ENCODE peak calls at places on chromosomes 6 and 20, in five cellular contexts. H is uterus, S is ascending aorta, B is heart left ventricle, J is SK-N-SH. U is an unnamed sample. For H3K4me1, the result is how much of the 10 kb centered on the place peaks cover.

GRCh38 chr6:90121982-90122381 is 174.7 kb downstream of the BACH2 start:
- DNase-seq in H (no peak), B (no peak), S (no peak), J (no peak), U (no peak)

GRCh38 chr20:48785256-48785655 is 42.5 kb downstream of the PREX1 start:
- DNase-seq in H (no peak), B (no peak), J (no peak), S (no peak), U (no peak)

GRCh38 chr6:2950713-2951112 is 20.7 kb downstream of the SERPINB6 start:
- DNase-seq in S (no peak), J (no peak), H (no peak), B (no peak), U (no peak)

GRCh38 chr6:112305795-112306194 is 41.3 kb upstream of the RFPL4B start:
- DNase-seq in J (no peak), S (no peak), B (no peak), H (no peak), U (no peak)

GRCh38 chr6:1527098-1527497 is 82.6 kb upstream of the FOXC1 start:
- DNase-seq in J (no peak), B (peak), H (no peak), S (peak), U (peak)

GRCh38 chr6:162750776-162751175 is 23.0 kb downstream of the PACRG start:
- DNase-seq in S (no peak), H (no peak), B (no peak), J (no peak), U (no peak)

GRCh38 chr6:2432258-2432657 is 186.9 kb upstream of the GMDS start:
- DNase-seq in H (no peak), J (no peak), B (no peak), S (no peak), U (no peak)

GRCh38 chr20:2865101-2865500 is 8.2 kb upstream of the PTPRA start:
- DNase-seq in J (no peak), B (no peak), H (no peak), S (no peak), U (no peak)

GRCh38 chr6:37077459-37078296 is 72.2 kb downstream of the FGD2 start:
- DNase-seq in S (no peak), H (peak), J (peak), B (peak), U (peak)

GRCh38 chr6:87088076-87088475 is 6.8 kb downstream of the CGA start:
- DNase-seq in S (no peak), H (no peak), J (no peak), B (no peak), U (no peak)

GRCh38 chr6:142300758-142301251 is 1.0 kb upstream of the ADGRG6 start:
- DNase-seq in J (no peak), H (no peak), S (no peak), B (no peak), U (peak)

GRCh38 chr20:19176483-19176882 is 36.0 kb upstream of the SLC24A3 start:
- DNase-seq in H (no peak), S (no peak), B (no peak), J (no peak), U (no peak)

GRCh38 chr20:9228774-9229450 is 160.0 kb downstream of the PLCB4 start:
- DNase-seq in J (no peak), H (no peak), S (no peak), B (no peak), U (no peak)

GRCh38 chr6:33700391-33701050 is 11.0 kb downstream of the UQCC2 start:
- DNase-seq in H (no peak), B (peak), S (no peak), J (peak), U (peak)

GRCh38 chr20:24952376-24953203 is 3.5 kb downstream of the CST7 start:
- DNase-seq in H (no peak), B (no peak), S (no peak), J (no peak), U (no peak)

GRCh38 chr6:56314683-56315523 is 67.5 kb upstream of the COL21A1 start:
- DNase-seq in H (peak), J (peak), B (no peak), S (no peak), U (no peak)

GRCh38 chr6:36120539-36120938 is 9.8 kb upstream of the MAPK13 start:
- DNase-seq in S (no peak), B (no peak), J (no peak), H (no peak), U (no peak)

GRCh38 chr6:43506667-43507471 is 3.3 kb downstream of the LRRC73 start:
- DNase-seq in S (no peak), B (peak), H (peak), J (peak), U (no peak)

GRCh38 chr6:43505718-43506117 is 4.4 kb downstream of the LRRC73 start:
- DNase-seq in J (no peak), B (no peak), H (no peak), S (no peak), U (no peak)

GRCh38 chr6:43506171-43506570 is 4.0 kb downstream of the LRRC73 start:
- DNase-seq in B (no peak), H (no peak), S (no peak), J (no peak), U (no peak)

GRCh38 chr6:43503443-43503842 is 6.7 kb downstream of the LRRC73 start:
- DNase-seq in H (no peak), J (no peak), B (no peak), S (no peak), U (no peak)

DNA sequence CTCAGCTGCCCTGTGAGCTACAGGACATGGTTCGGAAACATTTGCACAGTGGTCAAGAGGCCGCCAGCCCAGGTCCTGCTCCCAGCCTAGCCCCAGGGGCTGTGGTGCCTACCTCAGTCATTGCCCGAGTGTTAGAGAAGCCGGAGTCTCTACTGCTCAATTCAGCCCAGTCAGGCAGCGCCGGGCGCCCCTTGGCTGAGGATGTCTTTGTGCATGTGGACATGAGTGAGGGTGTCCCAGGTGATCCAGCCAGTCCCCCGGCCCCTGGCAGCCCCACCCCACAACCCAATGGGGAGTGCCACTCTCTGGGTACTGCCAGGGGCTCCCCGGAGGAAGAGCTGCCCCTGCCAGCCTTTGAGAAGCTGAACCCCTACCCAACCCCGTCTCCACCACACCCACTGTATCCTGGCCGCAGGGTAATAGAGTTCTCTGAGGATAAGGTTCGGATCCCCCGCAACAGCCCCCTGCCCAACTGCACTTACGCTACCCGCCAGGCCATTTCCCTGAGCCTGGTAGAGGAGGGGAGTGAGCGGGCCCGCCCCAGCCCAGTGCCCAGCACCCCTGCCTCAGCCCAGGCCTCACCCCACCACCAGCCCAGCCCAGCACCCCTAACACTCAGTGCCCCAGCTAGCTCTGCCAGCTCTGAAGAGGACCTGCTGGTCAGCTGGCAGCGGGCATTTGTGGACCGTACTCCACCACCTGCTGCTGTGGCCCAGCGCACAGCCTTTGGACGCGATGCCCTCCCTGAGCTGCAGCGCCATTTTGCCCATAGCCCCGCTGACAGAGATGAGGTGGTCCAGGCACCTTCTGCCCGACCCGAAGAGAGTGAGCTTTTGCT is 5.2 kb downstream of the LRRC73 start:
- DNase-seq in H (no peak), J (no peak), S (no peak), B (no peak), U (no peak)
- H3K4me1 ChIP-seq in H (under half), J (under half), S (under half), B (under half), U (under half)

GRCh38 chr6:114170958-114171387 is 171.8 kb downstream of the HS3ST5 start:
- DNase-seq in H (no peak), B (no peak), J (no peak), S (no peak), U (no peak)

GRCh38 chr6:114170372-114170771 is 172.5 kb downstream of the HS3ST5 start:
- DNase-seq in J (no peak), B (no peak), S (no peak), H (no peak), U (no peak)

GRCh38 chr6:114169763-114170162 is 173.1 kb downstream of the HS3ST5 start:
- DNase-seq in B (no peak), J (no peak), H (no peak), S (no peak), U (no peak)

GRCh38 chr6:114171473-114171872 is 171.3 kb downstream of the HS3ST5 start:
- DNase-seq in S (no peak), H (no peak), J (no peak), B (no peak), U (no peak)

DNA sequence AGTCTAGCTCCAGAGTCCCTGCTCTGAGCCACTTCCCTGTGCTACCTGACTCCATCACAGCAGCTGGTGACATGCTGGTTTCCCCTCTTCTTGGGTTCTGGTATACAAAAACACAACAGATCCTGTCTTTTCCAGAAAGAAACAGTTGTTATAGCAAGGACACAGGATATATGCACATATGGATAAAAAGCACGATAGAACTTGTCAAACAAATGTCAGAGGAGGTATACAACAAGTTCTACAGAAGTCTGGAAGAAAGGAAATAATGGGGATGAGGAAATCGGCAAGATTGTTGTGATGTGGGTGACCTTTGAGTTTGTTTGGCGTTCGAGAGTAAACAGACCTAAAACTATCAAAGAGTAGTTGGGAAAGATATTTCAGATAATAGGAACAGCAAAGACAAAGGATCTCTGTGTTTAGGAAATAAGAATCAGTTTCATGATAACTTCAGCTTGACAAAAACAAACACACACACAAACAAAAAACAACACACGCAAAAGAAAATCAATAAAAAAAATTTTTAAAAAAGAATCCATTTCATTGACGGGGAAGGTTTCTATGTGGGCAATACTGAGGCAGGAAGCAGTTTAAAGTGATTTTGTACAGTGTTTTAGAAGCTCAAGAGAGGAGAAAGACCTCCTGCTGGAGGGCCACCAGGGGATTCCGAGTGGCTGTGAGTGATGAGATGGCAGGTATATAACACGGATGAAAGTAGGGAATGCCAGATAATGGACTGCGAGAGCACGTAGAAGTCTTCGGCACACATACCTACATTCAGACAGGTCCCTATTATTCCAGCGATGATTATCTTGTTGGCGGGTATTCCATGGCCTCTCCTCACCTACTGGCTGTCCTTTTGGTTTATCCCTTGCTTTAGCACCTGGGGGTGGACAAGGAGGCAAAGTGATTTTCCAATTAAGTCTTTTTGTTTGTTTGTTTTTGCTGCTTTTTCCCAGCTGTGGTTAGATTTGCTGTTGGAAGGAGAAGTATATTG is 174.9 kb downstream of the HS3ST5 start:
- DNase-seq in S (no peak), J (no peak), B (no peak), H (no peak), U (no peak)
- TF ChIP-seq CTCF in S (no peak), J (no peak), B (no peak), H (no peak), U (no peak)

GRCh38 chr6:46454691-46455090 is 36.6 kb downstream of the RCAN2 start:
- DNase-seq in B (no peak), J (no peak), H (no peak), S (no peak), U (no peak)
- H3K4me1 ChIP-seq in B (half or more), J (under half), H (under half), S (under half), U (under half)

GRCh38 chr6:25013249-25013648 is 77.5 kb upstream of the RIPOR2 start:
- DNase-seq in S (no peak), B (no peak), J (no peak), H (no peak), U (no peak)
- TF ChIP-seq CTCF in S (no peak), B (no peak), J (peak), H (no peak), U (no peak)

DNA sequence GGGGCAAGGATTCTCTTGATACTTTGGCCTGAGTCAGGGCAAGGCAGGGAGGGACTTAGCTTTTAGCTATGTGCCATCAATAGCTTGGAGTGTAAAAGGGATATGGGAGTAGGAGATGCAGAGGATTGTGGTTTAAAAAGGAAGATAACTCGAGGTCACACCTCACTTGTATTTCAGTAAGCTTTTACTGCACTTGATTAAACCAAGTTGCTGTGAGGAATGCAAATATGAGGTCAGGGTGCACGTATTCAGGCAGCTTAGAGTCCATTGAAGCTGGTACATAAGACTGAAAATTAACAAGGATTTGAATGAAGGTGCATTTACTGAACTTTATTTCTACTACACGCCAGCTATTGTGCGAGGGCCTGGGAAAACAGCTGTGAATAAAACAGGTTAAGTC is 32.1 kb downstream of the DSTN start:
- DNase-seq in H (no peak), B (no peak), S (no peak), J (no peak), U (no peak)
- H3K4me1 ChIP-seq in H (under half), B (under half), S (under half), J (under half), U (under half)

GRCh38 chr6:110039996-110040383 is 61.9 kb downstream of the GPR6 start:
- DNase-seq in B (no peak), S (no peak), J (no peak), H (no peak), U (no peak)
- TF ChIP-seq CTCF in B (peak), S (peak), J (peak), H (peak), U (peak)